ENCODE peak calls at places on chromosome 1, in seven cellular contexts. One of them, this sample, is unnamed.

GRCh38 chr1:5423109-5423508 is 569.1 kb downstream of the NPHP4 start:
- DNase-seq in tibial nerve: no peak
- DNase-seq in left lung: no peak
- DNase-seq in esophagus squamous epithelium: no peak
- DNase-seq in pancreas: no peak
- DNase-seq in naive thymus-derived CD4-positive, alpha-beta T cell: peak; percentile 23
- DNase-seq in breast epithelium: no peak
- DNase-seq in this sample: peak; percentile 8

GRCh38 chr1:46667782-46668760 is at the start of gene ATPAF1:
- DNase-seq in esophagus squamous epithelium: no peak
- DNase-seq in breast epithelium: peak; percentile 57
- DNase-seq in tibial nerve: peak; percentile 37
- DNase-seq in left lung: peak; percentile 84
- DNase-seq in pancreas: peak; percentile 61
- DNase-seq in naive thymus-derived CD4-positive, alpha-beta T cell: peak; percentile 71
- DNase-seq in this sample: peak; percentile 30

GRCh38 chr1:16978589-16979474 is 1.6 kb downstream of the MFAP2 start:
- DNase-seq in left lung: peak; percentile 59
- DNase-seq in esophagus squamous epithelium: no peak
- DNase-seq in naive thymus-derived CD4-positive, alpha-beta T cell: no peak
- DNase-seq in tibial nerve: peak; percentile 22
- DNase-seq in pancreas: no peak
- DNase-seq in breast epithelium: no peak
- DNase-seq in this sample: no peak

GRCh38 chr1:183096889-183097288 is 73.7 kb downstream of the LAMC1 start:
- DNase-seq in naive thymus-derived CD4-positive, alpha-beta T cell: no peak
- DNase-seq in tibial nerve: peak; percentile 22
- DNase-seq in left lung: no peak
- DNase-seq in breast epithelium: no peak
- DNase-seq in esophagus squamous epithelium: no peak
- DNase-seq in pancreas: peak; percentile 26
- DNase-seq in this sample: no peak

GRCh38 chr1:111643696-111644095 is 24.1 kb downstream of the RAP1A start:
- DNase-seq in left lung: no peak
- DNase-seq in tibial nerve: no peak
- DNase-seq in naive thymus-derived CD4-positive, alpha-beta T cell: no peak
- DNase-seq in breast epithelium: no peak
- DNase-seq in pancreas: no peak
- DNase-seq in esophagus squamous epithelium: no peak
- DNase-seq in this sample: no peak

GRCh38 chr1:159959451-159959850 is 5.4 kb upstream of the SLAMF9 start:
- DNase-seq in esophagus squamous epithelium: no peak
- DNase-seq in pancreas: no peak
- DNase-seq in tibial nerve: no peak
- DNase-seq in left lung: no peak
- DNase-seq in breast epithelium: no peak
- DNase-seq in naive thymus-derived CD4-positive, alpha-beta T cell: no peak
- DNase-seq in this sample: no peak

GRCh38 chr1:27862671-27863551 is 9.4 kb upstream of the THEMIS2 start:
- DNase-seq in left lung: peak; percentile 85
- DNase-seq in tibial nerve: peak; percentile 74
- DNase-seq in pancreas: no peak
- DNase-seq in esophagus squamous epithelium: no peak
- DNase-seq in breast epithelium: no peak
- DNase-seq in naive thymus-derived CD4-positive, alpha-beta T cell: no peak
- DNase-seq in this sample: no peak

GRCh38 chr1:228362884-228363450 is 43.7 kb downstream of the TRIM11 start:
- DNase-seq in pancreas: no peak
- DNase-seq in left lung: no peak
- DNase-seq in esophagus squamous epithelium: no peak
- DNase-seq in tibial nerve: no peak
- DNase-seq in naive thymus-derived CD4-positive, alpha-beta T cell: no peak
- DNase-seq in breast epithelium: no peak
- DNase-seq in this sample: no peak

GRCh38 chr1:41895552-41895951 is 23.2 kb downstream of the HIVEP3 start:
- DNase-seq in left lung: no peak
- DNase-seq in esophagus squamous epithelium: no peak
- DNase-seq in naive thymus-derived CD4-positive, alpha-beta T cell: no peak
- DNase-seq in pancreas: no peak
- DNase-seq in breast epithelium: no peak
- DNase-seq in tibial nerve: no peak
- DNase-seq in this sample: no peak

DNA sequence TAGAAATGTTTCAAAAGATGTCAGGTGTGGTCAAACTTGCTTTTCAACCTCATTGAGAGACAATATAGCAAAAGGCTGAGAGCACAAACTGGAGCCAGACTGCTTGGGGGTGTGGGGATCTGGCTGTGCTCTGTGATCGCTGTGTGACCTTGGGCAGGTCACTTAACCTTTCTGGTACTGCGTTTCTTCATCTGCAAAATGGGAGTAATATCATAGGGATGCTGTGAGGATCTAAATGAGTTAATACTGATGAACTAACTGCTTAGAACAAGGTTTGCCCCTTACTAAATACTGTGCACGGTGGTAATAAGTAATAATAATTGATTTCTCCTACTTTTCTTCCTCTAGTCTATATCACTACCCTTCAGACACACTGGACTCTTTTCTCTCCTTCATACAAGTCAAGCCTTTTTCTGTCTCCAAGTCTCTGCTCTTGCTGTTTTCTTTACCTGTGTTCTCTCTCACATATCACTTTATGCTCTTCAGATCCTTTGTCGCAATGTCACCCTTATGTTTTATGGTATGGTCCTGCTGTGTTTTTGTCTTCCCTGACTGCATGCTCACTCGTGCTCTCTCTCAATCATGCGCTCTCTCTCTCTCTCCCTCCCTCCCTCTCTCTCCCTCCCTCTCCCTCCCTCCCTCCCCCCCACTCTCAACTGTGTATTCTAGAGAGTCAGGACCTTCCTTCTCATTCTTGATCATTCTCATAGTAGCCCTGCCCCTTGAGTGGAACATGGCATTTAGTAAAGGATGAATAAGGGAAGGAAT is 3.3 kb downstream of the MGST3 start:
- DNase-seq in pancreas: no peak
- DNase-seq in breast epithelium: no peak
- DNase-seq in esophagus squamous epithelium: no peak
- DNase-seq in naive thymus-derived CD4-positive, alpha-beta T cell: no peak
- DNase-seq in tibial nerve: no peak
- DNase-seq in left lung: no peak
- DNase-seq in this sample: no peak
- H3K4me1 ChIP-seq in pancreas: peaks cover 12% of the 10 kb centered on the region
- H3K4me1 ChIP-seq in breast epithelium: no peaks in the 10 kb centered on the region
- H3K4me1 ChIP-seq in esophagus squamous epithelium: peaks cover 31% of the 10 kb centered on the region
- H3K4me1 ChIP-seq in naive thymus-derived CD4-positive, alpha-beta T cell: peaks cover 18% of the 10 kb centered on the region
- H3K4me1 ChIP-seq in tibial nerve: peaks cover 24% of the 10 kb centered on the region
- H3K4me1 ChIP-seq in left lung: peaks cover 77% of the 10 kb centered on the region
- H3K4me1 ChIP-seq in this sample: peaks cover 13% of the 10 kb centered on the region

GRCh38 chr1:205648212-205648910 is 16.6 kb upstream of the ELK4 start:
- DNase-seq in esophagus squamous epithelium: no peak
- DNase-seq in naive thymus-derived CD4-positive, alpha-beta T cell: no peak
- DNase-seq in breast epithelium: no peak
- DNase-seq in pancreas: peak; percentile 37
- DNase-seq in tibial nerve: no peak
- DNase-seq in left lung: no peak
- DNase-seq in this sample: no peak
- H3K4me3 ChIP-seq in esophagus squamous epithelium: no peak overlapping the region
- H3K4me3 ChIP-seq in naive thymus-derived CD4-positive, alpha-beta T cell: no peak overlapping the region
- H3K4me3 ChIP-seq in breast epithelium: no peak overlapping the region
- H3K4me3 ChIP-seq in pancreas: no peak overlapping the region
- H3K4me3 ChIP-seq in tibial nerve: no peak overlapping the region
- H3K4me3 ChIP-seq in left lung: no peak overlapping the region
- H3K4me3 ChIP-seq in this sample: no peak overlapping the region

DNA sequence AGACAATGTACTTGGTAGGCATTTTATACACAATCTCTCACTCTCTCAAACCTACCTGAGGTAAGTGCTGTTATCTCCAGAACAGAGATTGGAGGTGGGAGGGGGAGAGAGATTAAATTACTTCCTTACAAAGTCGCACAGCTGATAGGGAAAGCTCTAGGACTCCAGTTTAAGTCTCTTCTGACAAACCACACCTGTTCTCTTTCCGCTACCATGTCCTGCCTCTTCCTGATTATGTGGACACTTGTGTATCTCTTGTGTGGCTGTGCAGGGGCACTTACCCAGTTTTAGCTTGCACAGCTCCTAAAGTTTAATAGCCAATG is 67.8 kb downstream of the ELAVL4 start:
- DNase-seq in breast epithelium: no peak
- DNase-seq in tibial nerve: no peak
- DNase-seq in esophagus squamous epithelium: no peak
- DNase-seq in naive thymus-derived CD4-positive, alpha-beta T cell: no peak
- DNase-seq in left lung: no peak
- DNase-seq in pancreas: no peak
- DNase-seq in this sample: no peak
- H3K27ac ChIP-seq in breast epithelium: no peak overlapping the region
- H3K27ac ChIP-seq in tibial nerve: no peak overlapping the region
- H3K27ac ChIP-seq in esophagus squamous epithelium: no peak overlapping the region
- H3K27ac ChIP-seq in naive thymus-derived CD4-positive, alpha-beta T cell: no peak overlapping the region
- H3K27ac ChIP-seq in left lung: no peak overlapping the region
- H3K27ac ChIP-seq in pancreas: no peak overlapping the region
- H3K27ac ChIP-seq in this sample: no peak overlapping the region

GRCh38 chr1:167654975-167655575 is 25.0 kb downstream of the RCSD1 start:
- DNase-seq in pancreas: no peak
- DNase-seq in tibial nerve: no peak
- DNase-seq in esophagus squamous epithelium: no peak
- DNase-seq in breast epithelium: no peak
- DNase-seq in naive thymus-derived CD4-positive, alpha-beta T cell: no peak
- DNase-seq in left lung: no peak
- DNase-seq in this sample: no peak

GRCh38 chr1:167659440-167659839 is 29.4 kb downstream of the RCSD1 start:
- DNase-seq in esophagus squamous epithelium: no peak
- DNase-seq in tibial nerve: no peak
- DNase-seq in pancreas: no peak
- DNase-seq in naive thymus-derived CD4-positive, alpha-beta T cell: no peak
- DNase-seq in breast epithelium: no peak
- DNase-seq in left lung: no peak
- DNase-seq in this sample: no peak

GRCh38 chr1:167658574-167659328 is 28.7 kb downstream of the RCSD1 start:
- DNase-seq in left lung: no peak
- DNase-seq in pancreas: no peak
- DNase-seq in naive thymus-derived CD4-positive, alpha-beta T cell: no peak
- DNase-seq in breast epithelium: no peak
- DNase-seq in tibial nerve: no peak
- DNase-seq in esophagus squamous epithelium: no peak
- DNase-seq in this sample: no peak

GRCh38 chr1:167659876-167660275 is 29.8 kb downstream of the RCSD1 start:
- DNase-seq in breast epithelium: no peak
- DNase-seq in esophagus squamous epithelium: no peak
- DNase-seq in left lung: no peak
- DNase-seq in pancreas: no peak
- DNase-seq in naive thymus-derived CD4-positive, alpha-beta T cell: no peak
- DNase-seq in tibial nerve: no peak
- DNase-seq in this sample: no peak

DNA sequence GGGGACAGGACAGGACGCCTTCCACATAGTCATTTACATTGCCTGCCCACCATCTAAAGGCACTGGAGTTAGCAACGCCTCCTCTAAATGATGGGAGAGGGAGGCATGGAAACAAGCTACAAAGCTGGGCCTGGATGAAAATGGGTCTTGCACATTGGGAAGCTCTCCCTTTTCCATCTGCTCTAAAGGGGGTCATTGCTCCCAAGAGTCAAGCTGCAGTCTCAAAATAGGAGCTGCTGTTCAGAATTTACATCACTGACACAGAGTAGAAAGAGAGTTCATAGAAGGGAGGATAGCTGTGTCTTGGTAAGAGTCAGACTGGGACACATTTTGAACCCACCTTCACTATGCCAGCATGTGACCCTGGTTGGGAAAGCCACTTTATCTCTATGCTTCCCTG is 26.6 kb downstream of the RCSD1 start:
- DNase-seq in left lung: no peak
- DNase-seq in tibial nerve: no peak
- DNase-seq in esophagus squamous epithelium: no peak
- DNase-seq in breast epithelium: no peak
- DNase-seq in pancreas: no peak
- DNase-seq in naive thymus-derived CD4-positive, alpha-beta T cell: no peak
- DNase-seq in this sample: no peak
- H3K4me1 ChIP-seq in left lung: peaks cover 74% of the 10 kb centered on the region
- H3K4me1 ChIP-seq in tibial nerve: peaks cover under 1% of the 10 kb centered on the region
- H3K4me1 ChIP-seq in esophagus squamous epithelium: peaks cover 23% of the 10 kb centered on the region
- H3K4me1 ChIP-seq in breast epithelium: no peaks in the 10 kb centered on the region
- H3K4me1 ChIP-seq in pancreas: no peaks in the 10 kb centered on the region
- H3K4me1 ChIP-seq in naive thymus-derived CD4-positive, alpha-beta T cell: peaks cover 34% of the 10 kb centered on the region
- H3K4me1 ChIP-seq in this sample: peaks cover 91% of the 10 kb centered on the region

GRCh38 chr1:52142220-52143153 is 598 bp downstream of the ZFYVE9 start:
- DNase-seq in tibial nerve: peak; percentile 19
- DNase-seq in naive thymus-derived CD4-positive, alpha-beta T cell: peak; percentile 41
- DNase-seq in left lung: peak; percentile 39
- DNase-seq in breast epithelium: no peak
- DNase-seq in pancreas: peak; percentile 21
- DNase-seq in esophagus squamous epithelium: no peak
- DNase-seq in this sample: no peak

GRCh38 chr1:52139817-52140540 is 1.9 kb upstream of the ZFYVE9 start:
- DNase-seq in naive thymus-derived CD4-positive, alpha-beta T cell: no peak
- DNase-seq in esophagus squamous epithelium: no peak
- DNase-seq in breast epithelium: no peak
- DNase-seq in left lung: no peak
- DNase-seq in tibial nerve: no peak
- DNase-seq in pancreas: no peak
- DNase-seq in this sample: peak; percentile 2

GRCh38 chr1:52140633-52141512 is 1.0 kb upstream of the ZFYVE9 start:
- DNase-seq in left lung: no peak
- DNase-seq in tibial nerve: no peak
- DNase-seq in pancreas: no peak
- DNase-seq in naive thymus-derived CD4-positive, alpha-beta T cell: no peak
- DNase-seq in breast epithelium: no peak
- DNase-seq in esophagus squamous epithelium: no peak
- DNase-seq in this sample: peak; percentile 4

GRCh38 chr1:52145137-52145536 is 3.2 kb downstream of the ZFYVE9 start:
- DNase-seq in naive thymus-derived CD4-positive, alpha-beta T cell: no peak
- DNase-seq in pancreas: no peak
- DNase-seq in esophagus squamous epithelium: no peak
- DNase-seq in left lung: no peak
- DNase-seq in tibial nerve: no peak
- DNase-seq in breast epithelium: no peak
- DNase-seq in this sample: no peak

DNA sequence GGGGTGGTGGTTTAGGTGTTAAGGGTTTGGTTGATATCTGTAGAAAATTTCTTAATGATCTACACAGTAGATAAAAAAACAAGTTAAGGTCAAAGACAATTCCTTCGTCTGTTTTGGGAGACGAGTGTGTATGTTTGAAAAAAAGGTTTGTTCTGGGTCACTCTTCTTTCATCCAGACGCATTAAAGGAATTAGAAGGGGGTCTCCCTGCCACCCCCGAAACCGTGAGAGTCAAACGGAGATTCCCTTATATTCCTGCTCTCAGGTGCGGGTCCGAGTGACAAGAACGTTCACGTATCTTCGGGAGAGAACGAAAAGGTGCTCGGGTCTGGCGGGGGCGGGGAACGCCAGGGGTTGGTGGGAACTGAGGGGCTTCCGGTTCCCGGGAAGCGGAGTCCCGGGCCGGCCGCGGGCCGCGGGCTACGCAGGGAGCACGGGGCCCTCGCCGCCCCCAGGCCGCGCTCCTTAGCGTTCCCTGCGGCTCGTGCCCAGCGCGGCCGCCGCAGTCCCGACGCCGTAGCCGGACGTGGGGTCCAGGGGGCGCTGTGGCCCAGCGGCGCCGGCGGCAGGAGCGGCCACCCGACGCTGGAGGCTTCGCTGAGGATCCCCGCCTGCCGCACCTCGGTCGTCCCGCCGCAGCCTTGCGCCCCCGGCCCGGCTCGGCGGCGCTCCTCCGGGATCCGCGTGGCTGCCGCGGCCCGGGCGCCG is at the start of gene ZFYVE9:
- DNase-seq in tibial nerve: peak; percentile 36
- DNase-seq in breast epithelium: peak; percentile 67
- DNase-seq in pancreas: peak; percentile 74
- DNase-seq in naive thymus-derived CD4-positive, alpha-beta T cell: peak; percentile 80
- DNase-seq in left lung: peak; percentile 74
- DNase-seq in esophagus squamous epithelium: no peak
- DNase-seq in this sample: peak; percentile 76
- H3K4me3 ChIP-seq in tibial nerve: peak within 1 kb of the TSS; percentile 78
- H3K4me3 ChIP-seq in breast epithelium: peak within 1 kb of the TSS; percentile 91
- H3K4me3 ChIP-seq in pancreas: peak within 1 kb of the TSS; percentile 81
- H3K4me3 ChIP-seq in naive thymus-derived CD4-positive, alpha-beta T cell: peak within 1 kb of the TSS; percentile 65
- H3K4me3 ChIP-seq in left lung: peak within 1 kb of the TSS; percentile 73
- H3K4me3 ChIP-seq in esophagus squamous epithelium: peak within 1 kb of the TSS; percentile 80
- H3K4me3 ChIP-seq in this sample: peak within 1 kb of the TSS; percentile 63